ENCODE peak calls at places on chromosome 14, in five cellular contexts. Z is PC-3, T is fibroblast of lung, D is MM.1S, Y is mammary epithelial cell. A is an unnamed sample.

GRCh38 chr14:22978873-22979671 is 3.3 kb downstream of the AJUBA start:
- DNase-seq in Z (peak), T (no peak), D (no peak), Y (peak), A (no peak)

GRCh38 chr14:91835920-91836843 is 31.2 kb downstream of the TC2N start:
- DNase-seq in Z (peak), T (no peak), D (no peak), Y (peak), A (peak)

GRCh38 chr14:59148334-59148900 is 40.0 kb upstream of the DAAM1 start:
- DNase-seq in Z (no peak), T (no peak), D (peak), Y (no peak), A (no peak)

GRCh38 chr14:80634106-80634758 is 307.3 kb downstream of the CEP128 start:
- DNase-seq in Z (peak), T (no peak), D (no peak), Y (peak), A (no peak)

GRCh38 chr14:52885230-52885629 is 65.6 kb downstream of the FERMT2 start:
- DNase-seq in Z (no peak), T (peak), D (no peak), Y (no peak), A (no peak)

GRCh38 chr14:92441751-92442477 is 71.7 kb upstream of the RIN3 start:
- DNase-seq in Z (no peak), T (no peak), D (no peak), Y (no peak), A (no peak)

GRCh38 chr14:104427126-104427851 is 152.3 kb upstream of the C14orf180 start:
- DNase-seq in Z (no peak), T (no peak), D (no peak), Y (no peak), A (no peak)

GRCh38 chr14:22870811-22871199 is 735 bp upstream of the LRP10 start:
- DNase-seq in Z (no peak), T (no peak), D (no peak), Y (no peak), A (no peak)

GRCh38 chr14:95507174-95507573 is 9.3 kb downstream of the SYNE3 start:
- DNase-seq in Z (peak), T (peak), D (no peak), Y (peak), A (no peak)

GRCh38 chr14:20247651-20248246 is 8.7 kb downstream of the OR11H4 start:
- DNase-seq in Z (peak), T (no peak), D (peak), Y (peak), A (no peak)

GRCh38 chr14:87233806-87234384 is 759.1 kb downstream of the GALC start:
- DNase-seq in Z (no peak), T (no peak), D (no peak), Y (peak), A (no peak)

GRCh38 chr14:101191086-101191881 is 287.8 kb upstream of the RTL1 start:
- DNase-seq in Z (no peak), T (no peak), D (no peak), Y (no peak), A (no peak)

GRCh38 chr14:96409701-96410100 is 17.8 kb downstream of the AK7 start:
- DNase-seq in Z (peak), T (no peak), D (no peak), Y (peak), A (no peak)

GRCh38 chr14:102929349-102930137 is 7.1 kb downstream of the AMN start:
- DNase-seq in Z (no peak), T (no peak), D (no peak), Y (no peak), A (peak)

GRCh38 chr14:103833711-103834110 is 13.7 kb downstream of the PPP1R13B start:
- DNase-seq in Z (no peak), T (no peak), D (no peak), Y (no peak), A (no peak)

GRCh38 chr14:94612174-94612573 is at the start of gene SERPINA3:
- DNase-seq in Z (no peak), T (peak), D (no peak), Y (peak), A (no peak)

GRCh38 chr14:52044791-52045522 is 23.9 kb downstream of the NID2 start:
- DNase-seq in Z (peak), T (peak), D (no peak), Y (peak), A (no peak)

GRCh38 chr14:20327005-20327869 is 5.8 kb downstream of the CCNB1IP1 start:
- DNase-seq in Z (peak), T (peak), D (peak), Y (peak), A (peak)

GRCh38 chr14:71855399-71856036 is 76.7 kb upstream of the RGS6 start:
- DNase-seq in Z (peak), T (peak), D (peak), Y (peak), A (peak)

GRCh38 chr14:38329236-38329635 is 73.3 kb upstream of the CLEC14A start:
- DNase-seq in Z (peak), T (no peak), D (no peak), Y (no peak), A (no peak)

GRCh38 chr14:75428230-75429104 is 645 bp downstream of the JDP2 start:
- DNase-seq in Z (no peak), T (no peak), D (no peak), Y (peak), A (no peak)

GRCh38 chr14:89669209-89669608 is 252.2 kb upstream of the FOXN3 start:
- DNase-seq in Z (no peak), T (no peak), D (no peak), Y (no peak), A (no peak)

GRCh38 chr14:66426451-66426850 is 59.7 kb upstream of the CCDC196 start:
- DNase-seq in Z (no peak), T (no peak), D (no peak), Y (no peak), A (no peak)

GRCh38 chr14:106551265-106551664 is 1024.9 kb downstream of the TMEM121 start:
- DNase-seq in Z (no peak), T (no peak), D (peak), Y (no peak), A (no peak)

GRCh38 chr14:64293976-64294671 is at the start of gene ESR2:
- DNase-seq in Z (peak), T (peak), D (peak), Y (no peak), A (peak)

GRCh38 chr14:83255015-83255726 is 1721.5 kb upstream of the SEL1L start:
- DNase-seq in Z (no peak), T (no peak), D (no peak), Y (no peak), A (no peak)
- H3K4me2 ChIP-seq in Z (no peak), T (no peak), D (no peak), Y (no peak), A (no peak)

GRCh38 chr14:37116933-37117844 is 55.2 kb downstream of the SLC25A21 start:
- DNase-seq in Z (peak), T (peak), D (no peak), Y (peak), A (no peak)
- TF ChIP-seq EZH2 in Z (no peak), T (no peak), D (no peak), Y (no peak), A (no peak)

GRCh38 chr14:77108753-77109152 is 10.7 kb downstream of the CIPC start:
- DNase-seq in Z (no peak), T (no peak), D (no peak), Y (no peak), A (no peak)

GRCh38 chr14:77109656-77110055 is 11.6 kb downstream of the CIPC start:
- DNase-seq in Z (no peak), T (no peak), D (no peak), Y (no peak), A (no peak)

GRCh38 chr14:77110286-77110685 is 12.2 kb downstream of the CIPC start:
- DNase-seq in Z (no peak), T (no peak), D (no peak), Y (no peak), A (no peak)

GRCh38 chr14:77113644-77114043 is 15.6 kb downstream of the CIPC start:
- DNase-seq in Z (no peak), T (no peak), D (no peak), Y (no peak), A (no peak)

DNA sequence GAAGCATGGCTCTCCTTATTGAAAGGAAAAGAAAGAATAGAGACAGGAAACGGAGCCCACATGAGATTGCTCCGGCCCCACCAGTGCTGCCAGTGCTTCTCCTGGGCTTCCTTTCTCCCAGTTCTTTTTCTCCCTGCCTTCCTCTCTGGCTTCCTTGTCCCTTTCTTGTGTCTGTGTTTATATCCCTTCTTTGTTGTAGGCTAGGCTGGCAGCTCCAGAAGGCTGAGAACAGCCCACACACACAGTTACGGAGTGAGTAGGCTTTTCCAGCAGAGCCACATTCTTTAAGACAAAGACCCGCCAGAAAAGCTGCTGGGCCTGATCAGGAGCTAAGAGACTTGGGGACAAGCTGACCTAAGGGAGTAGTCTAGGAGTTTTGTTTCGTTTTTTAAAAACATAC is 13.0 kb downstream of the CIPC start:
- DNase-seq in Z (no peak), T (no peak), D (no peak), Y (no peak), A (peak)
- H3K27ac ChIP-seq in Z (no peak), T (no peak), D (no peak), Y (peak), A (peak)

GRCh38 chr14:32010561-32011188 is 66.4 kb upstream of the ARHGAP5 start:
- DNase-seq in Z (peak), T (peak), D (no peak), Y (peak), A (no peak)
- H3K4me2 ChIP-seq in Z (peak), T (no peak), D (no peak), Y (peak), A (no peak)

DNA sequence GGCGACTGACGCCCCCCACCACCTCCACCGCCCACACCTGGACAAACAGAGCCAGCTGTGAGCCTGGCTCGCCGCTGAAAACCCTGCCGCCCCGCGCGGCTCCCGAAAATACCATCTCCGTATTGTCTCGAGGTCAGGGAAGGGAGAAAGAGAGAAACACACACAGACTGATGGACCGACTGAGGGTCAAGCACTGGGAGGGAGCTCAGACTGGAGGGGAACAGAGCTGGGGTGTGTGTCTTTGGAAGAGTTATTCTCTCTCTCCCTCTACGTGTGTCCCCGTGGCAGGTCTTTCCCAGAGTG is 4.1 kb upstream of the SIX1 start:
- DNase-seq in Z (no peak), T (no peak), D (no peak), Y (no peak), A (peak)
- TF ChIP-seq EZH2 in Z (no peak), T (no peak), D (no peak), Y (peak), A (no peak)

GRCh38 chr14:50064993-50065392 is 51.4 kb downstream of the VCPKMT start:
- DNase-seq in Z (no peak), T (peak), D (peak), Y (peak), A (no peak)
- H3K27ac ChIP-seq in Z (no peak), T (no peak), D (peak), Y (no peak), A (no peak)

GRCh38 chr14:79278798-79279644 is 932.3 kb downstream of the DIO2 start:
- DNase-seq in Z (peak), T (peak), D (peak), Y (peak), A (peak)
- H3K4me2 ChIP-seq in Z (peak), T (peak), D (peak), Y (peak), A (peak)

GRCh38 chr14:100159865-100160533 is 554 bp upstream of the DEGS2 start:
- DNase-seq in Z (peak), T (no peak), D (no peak), Y (no peak), A (peak)
- TF ChIP-seq EZH2 in Z (no peak), T (peak), D (no peak), Y (no peak), A (peak)

DNA sequence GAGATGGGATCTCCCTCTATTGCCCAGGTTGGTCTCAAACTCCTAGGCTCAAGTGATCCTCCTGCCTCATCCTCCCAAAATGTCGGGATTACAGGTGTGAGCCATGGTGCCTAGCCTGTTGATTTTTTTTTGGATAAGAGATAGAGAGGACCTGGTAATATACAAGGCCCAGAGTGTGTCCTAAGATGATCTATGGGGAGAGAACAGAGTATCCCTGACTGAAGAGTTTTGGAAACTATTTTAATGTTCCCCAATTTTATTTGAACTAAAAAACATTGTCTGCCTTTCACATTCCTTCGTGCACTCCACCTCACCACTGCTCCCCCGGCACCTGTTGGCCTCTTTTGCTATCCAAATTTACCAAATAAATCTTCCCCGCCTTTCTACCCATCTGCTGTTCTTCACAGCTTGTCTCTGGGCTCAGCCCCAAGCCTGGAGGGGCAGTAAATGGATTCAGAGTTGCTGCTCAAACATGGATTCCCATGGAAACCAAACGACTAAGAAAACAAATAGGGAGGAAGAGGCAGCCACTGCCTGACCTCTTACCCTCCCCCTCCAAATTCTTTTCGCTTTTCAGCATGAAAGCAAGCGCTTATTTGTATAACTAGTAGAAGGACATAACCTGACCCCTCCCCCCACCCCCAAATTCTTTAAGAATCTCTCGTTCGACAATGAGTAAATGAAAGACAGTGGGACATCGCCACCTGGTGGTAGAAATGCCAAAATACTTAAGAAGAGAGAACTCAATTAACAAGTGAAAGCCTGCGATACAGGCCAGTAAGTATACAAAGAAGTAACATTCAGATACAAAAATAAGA is 22.6 kb downstream of the OR10G3 start:
- DNase-seq in Z (peak), T (peak), D (peak), Y (peak), A (peak)
- H3K27ac ChIP-seq in Z (no peak), T (peak), D (no peak), Y (peak), A (peak)